ENCODE peak calls at places on chromosomes 6 and 20, in four cellular contexts. I is stimulated activated CD4-positive, alpha-beta T cell treated with anti-CD3 and anti-CD28 coated beads, Interleukin-4, amount 100 ng/mL, for 4 hours; L is GM12865; J is A549. Y is an unnamed sample.

GRCh38 chr6:132919476-132919875 is 105.1 kb downstream of the RPS12 start:
- DNase-seq in I (no peak), L (no peak), J (no peak), Y (peak)

GRCh38 chr6:156185113-156185512 is 592.1 kb upstream of the ARID1B start:
- DNase-seq in I (no peak), L (no peak), J (no peak), Y (no peak)

GRCh38 chr6:137268911-137269310 is 49.7 kb upstream of the IFNGR1 start:
- DNase-seq in I (no peak), L (no peak), J (no peak), Y (no peak)

GRCh38 chr6:159978291-159979135 is 9.6 kb downstream of the IGF2R start:
- DNase-seq in I (peak), L (peak), J (no peak), Y (no peak)

GRCh38 chr6:33768644-33769120 is 20.2 kb downstream of the LEMD2 start:
- DNase-seq in I (peak), L (peak), J (peak), Y (peak)

GRCh38 chr6:3031857-3032256 is 32.2 kb downstream of the NQO2 start:
- DNase-seq in I (no peak), L (peak), J (no peak), Y (no peak)

GRCh38 chr6:159444073-159444472 is 249.0 kb downstream of the SOD2 start:
- DNase-seq in I (no peak), L (no peak), J (no peak), Y (no peak)

GRCh38 chr20:32752021-32752457 is 8.8 kb upstream of the COMMD7 start:
- DNase-seq in I (no peak), L (no peak), J (no peak), Y (no peak)

GRCh38 chr6:38566295-38566694 is 73.4 kb downstream of the BTBD9 start:
- DNase-seq in I (no peak), L (no peak), J (no peak), Y (no peak)

GRCh38 chr6:39882567-39882953 is 51.7 kb downstream of the MOCS1 start:
- DNase-seq in I (no peak), L (no peak), J (no peak), Y (peak)

GRCh38 chr6:155483858-155484257 is 28.2 kb upstream of the NOX3 start:
- DNase-seq in I (no peak), L (no peak), J (no peak), Y (peak)

GRCh38 chr6:30894381-30894780 is 10.1 kb downstream of the DDR1 start:
- DNase-seq in I (no peak), L (no peak), J (no peak), Y (no peak)

GRCh38 chr6:157635388-157636244 is 187.4 kb upstream of the SNX9 start:
- DNase-seq in I (no peak), L (no peak), J (no peak), Y (peak)

GRCh38 chr20:37492096-37492625 is 28.9 kb upstream of the NNAT start:
- DNase-seq in I (no peak), L (no peak), J (no peak), Y (no peak)

GRCh38 chr6:170438402-170438753 is 114.7 kb downstream of the PSMB1 start:
- DNase-seq in I (no peak), L (peak), J (peak), Y (peak)

GRCh38 chr6:125201961-125202729 is 48.6 kb downstream of the TPD52L1 start:
- DNase-seq in I (no peak), L (no peak), J (peak), Y (peak)

GRCh38 chr6:54718541-54719023 is 128.0 kb upstream of the FAM83B start:
- DNase-seq in I (no peak), L (no peak), J (no peak), Y (no peak)

GRCh38 chr6:14450133-14451040 is 332.8 kb downstream of the CD83 start:
- DNase-seq in I (no peak), L (no peak), J (no peak), Y (peak)

GRCh38 chr20:41692479-41693135 is 74.4 kb upstream of the CHD6 start:
- DNase-seq in I (peak), L (peak), J (peak), Y (peak)

GRCh38 chr20:62427172-62428007 is at the start of gene RBBP8NL:
- DNase-seq in I (no peak), L (no peak), J (no peak), Y (no peak)

GRCh38 chr20:48910360-48910781 is 11.1 kb upstream of the ARFGEF2 start:
- DNase-seq in I (no peak), L (peak), J (no peak), Y (peak)

GRCh38 chr6:14149053-14149746 is 31.6 kb downstream of the CD83 start:
- DNase-seq in I (no peak), L (no peak), J (no peak), Y (no peak)

GRCh38 chr6:43865947-43866346 is 95.9 kb downstream of the VEGFA start:
- DNase-seq in I (no peak), L (no peak), J (no peak), Y (peak)

GRCh38 chr20:25160897-25161296 is 34.6 kb upstream of the ENTPD6 start:
- DNase-seq in I (no peak), L (no peak), J (no peak), Y (no peak)

GRCh38 chr6:159174263-159174974 is 5.2 kb downstream of the FNDC1 start:
- DNase-seq in I (peak), L (peak), J (peak), Y (peak)

GRCh38 chr6:155247618-155248017 is 16.2 kb upstream of the CLDN20 start:
- DNase-seq in I (no peak), L (no peak), J (peak), Y (peak)

GRCh38 chr20:9218412-9219001 is 149.6 kb downstream of the PLCB4 start:
- DNase-seq in I (no peak), L (no peak), J (no peak), Y (peak)

GRCh38 chr6:168887621-168888020 is 366.0 kb downstream of the THBS2 start:
- DNase-seq in I (no peak), L (no peak), J (no peak), Y (no peak)

GRCh38 chr6:2630891-2631458 is 119.7 kb downstream of the MYLK4 start:
- DNase-seq in I (no peak), L (no peak), J (no peak), Y (no peak)

GRCh38 chr20:51318058-51318960 is 224.2 kb downstream of the NFATC2 start:
- DNase-seq in I (peak), L (peak), J (peak), Y (no peak)